ENCODE peak calls at places on chromosomes 13 and 19, in four cellular contexts. E is HepG2, A is GM12878, M is K562. K is an unnamed sample.

GRCh38 chr19:13315495-13315894 is 165.3 kb downstream of the IER2 start:
- DNase-seq in E (no peak), A (no peak), M (no peak), K (no peak)

GRCh38 chr13:24038405-24038804 is 122.1 kb upstream of the SPATA13 start:
- DNase-seq in E (no peak), A (no peak), M (no peak), K (no peak)

GRCh38 chr13:106530907-106531520 is 4.4 kb downstream of the EFNB2 start:
- DNase-seq in E (no peak), A (no peak), M (no peak), K (no peak)

GRCh38 chr19:18697680-18698079 is 14.2 kb downstream of the CRTC1 start:
- DNase-seq in E (no peak), A (no peak), M (no peak), K (no peak)

GRCh38 chr19:18895038-18895827 is 725 bp downstream of the CERS1 start:
- DNase-seq in E (peak; percentile 79), A (no peak), M (peak; percentile 69), K (no peak)

GRCh38 chr19:33819496-33819874 is 22.8 kb downstream of the KCTD15 start:
- DNase-seq in E (no peak), A (no peak), M (peak; percentile 6), K (no peak)

GRCh38 chr13:25112856-25113255 is 16.9 kb downstream of the PABPC3 start:
- DNase-seq in E (no peak), A (no peak), M (no peak), K (no peak)

GRCh38 chr19:23286477-23286876 is 36.3 kb upstream of the ZNF724 start:
- DNase-seq in E (no peak), A (no peak), M (no peak), K (peak; percentile 50)

GRCh38 chr13:100381595-100382224 is 206.9 kb downstream of the GGACT start:
- DNase-seq in E (no peak), A (no peak), M (no peak), K (no peak)

GRCh38 chr19:17681505-17682125 is 6.5 kb downstream of the UNC13A start:
- DNase-seq in E (no peak), A (no peak), M (peak; percentile 85), K (peak; percentile 90)

GRCh38 chr19:14091885-14092462 is 1.4 kb upstream of the SAMD1 start:
- DNase-seq in E (no peak), A (no peak), M (peak; percentile 56), K (no peak)

GRCh38 chr19:46821512-46822359 is 28.9 kb downstream of the AP2S1 start:
- DNase-seq in E (no peak), A (no peak), M (no peak), K (no peak)

DNA sequence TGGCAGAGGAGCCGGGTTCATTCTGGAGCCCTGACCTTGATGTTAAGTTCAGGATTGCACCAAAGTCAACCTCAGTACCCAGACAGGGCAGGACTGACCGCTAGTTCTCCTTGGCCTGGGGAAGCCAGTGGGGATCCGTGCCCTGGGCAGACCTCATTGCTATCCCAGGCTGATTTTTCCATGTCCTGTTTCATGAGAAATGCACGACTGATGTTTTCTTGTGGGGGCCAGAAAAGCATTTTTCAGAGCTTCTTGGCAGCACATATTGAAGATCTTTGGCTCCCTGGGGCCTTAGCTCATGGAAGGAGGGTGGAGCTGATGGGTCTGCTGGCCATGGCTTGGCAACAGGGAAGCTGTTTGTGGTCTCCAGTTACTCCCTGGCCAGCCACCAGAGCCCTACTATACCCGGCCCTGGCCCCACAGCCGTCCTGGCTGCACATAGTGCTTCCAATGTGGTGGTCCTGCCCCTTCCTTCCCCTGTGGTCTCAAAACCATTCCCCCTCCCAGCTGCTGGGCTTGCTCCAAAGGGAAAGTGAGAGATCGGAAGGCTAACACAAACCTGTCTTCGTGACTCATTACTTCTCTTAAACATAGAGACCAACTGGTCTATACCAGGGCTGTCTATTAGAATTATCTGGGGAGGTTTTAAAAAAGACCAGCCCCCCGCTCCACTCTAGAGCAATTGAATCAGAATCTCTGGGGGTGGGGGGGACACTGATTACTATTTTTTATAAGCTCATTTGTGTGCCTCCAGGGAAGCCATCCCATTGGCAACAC is 11.3 kb downstream of the IL17D start:
- DNase-seq in E (no peak), A (no peak), M (no peak), K (no peak)
- TF ChIP-seq BRCA1 in E (no peak), A (no peak), M (no peak), K (no peak)

GRCh38 chr19:11174336-11174735 is 18.8 kb upstream of the SPC24 start:
- DNase-seq in E (no peak), A (no peak), M (no peak), K (no peak)
- TF ChIP-seq KDM1A in E (no peak), A (no peak), M (no peak), K (no peak)

DNA sequence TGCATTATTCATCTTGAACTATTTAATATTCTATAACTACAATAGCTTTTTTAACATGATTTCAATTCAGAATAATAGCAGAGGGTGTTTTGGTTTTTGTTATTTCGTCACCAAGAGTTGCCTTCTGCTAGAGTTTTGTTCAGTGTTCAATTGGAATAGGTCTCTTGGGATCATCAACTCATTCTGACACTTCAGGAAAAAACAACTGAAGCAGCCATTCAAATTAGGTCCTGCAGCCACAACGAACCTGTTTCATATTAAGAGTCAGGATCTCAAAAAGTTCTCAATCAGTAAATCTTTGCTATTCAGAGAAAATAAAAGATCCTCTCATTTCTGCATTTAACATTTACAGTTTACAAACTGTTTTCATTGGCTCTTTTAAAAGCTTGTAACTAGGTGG is 2.4 kb upstream of the CHAMP1 start:
- DNase-seq in E (no peak), A (no peak), M (no peak), K (no peak)
- TF ChIP-seq CBX5 in E (no peak), A (no peak), M (no peak), K (no peak)

DNA sequence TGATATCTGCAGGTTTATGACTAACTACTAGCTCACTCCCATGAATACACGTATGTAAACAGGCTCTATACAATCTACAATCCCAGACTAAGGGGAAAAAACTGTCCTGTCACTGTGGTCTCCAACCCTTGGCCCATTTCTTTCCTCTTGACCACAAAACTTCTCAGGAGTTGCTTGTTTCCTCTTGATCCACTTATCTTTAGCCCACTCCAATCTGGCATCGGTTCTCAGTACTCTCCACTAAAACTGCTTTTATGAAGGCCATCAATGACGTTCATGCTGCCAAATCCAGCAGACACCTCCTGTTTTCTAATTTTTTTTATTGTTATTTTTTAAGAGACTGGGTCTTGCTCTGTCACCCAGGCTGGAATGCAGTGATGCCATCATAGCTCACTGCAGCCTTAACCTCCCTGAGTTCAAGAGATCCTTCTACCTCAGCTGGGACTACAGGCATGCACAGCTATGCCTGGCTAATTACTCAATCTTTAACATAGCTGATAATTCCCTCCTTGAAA is 31.9 kb upstream of the USPL1 start:
- DNase-seq in E (no peak), A (no peak), M (peak; percentile 34), K (no peak)
- TF ChIP-seq BRCA1 in E (no peak), A (no peak), M (no peak), K (no peak)

GRCh38 chr13:95955255-95955654 is 97.9 kb downstream of the UGGT2 start:
- DNase-seq in E (no peak), A (no peak), M (no peak), K (no peak)

GRCh38 chr13:95955719-95956118 is 97.5 kb downstream of the UGGT2 start:
- DNase-seq in E (no peak), A (no peak), M (no peak), K (no peak)

GRCh38 chr13:95957331-95957730 is 95.9 kb downstream of the UGGT2 start:
- DNase-seq in E (no peak), A (no peak), M (peak; percentile 4), K (no peak)

GRCh38 chr13:95954266-95954665 is 98.9 kb downstream of the UGGT2 start:
- DNase-seq in E (no peak), A (no peak), M (no peak), K (no peak)

GRCh38 chr13:95956589-95957148 is 96.5 kb downstream of the UGGT2 start:
- DNase-seq in E (no peak), A (peak; percentile 21), M (no peak), K (no peak)
- TF ChIP-seq KDM1A in E (no peak), A (no peak), M (no peak), K (no peak)

K was measured in H1.